ENCODE peak calls at places on chromosomes 5 and 9, in four cellular contexts. One of them, this sample, is unnamed.

GRCh38 chr5:32222723-32223470 is 48.8 kb upstream of the GOLPH3 start:
- DNase-seq in nephron progenitor cell: no peak
- DNase-seq in brain microvascular endothelial cell: no peak
- DNase-seq in choroid plexus epithelial cell: no peak
- DNase-seq in this sample: no peak

GRCh38 chr5:113806250-113806649 is 292.8 kb downstream of the YTHDC2 start:
- DNase-seq in choroid plexus epithelial cell: peak
- DNase-seq in brain microvascular endothelial cell: no peak
- DNase-seq in nephron progenitor cell: no peak
- DNase-seq in this sample: peak

GRCh38 chr9:68678430-68678829 is 26.6 kb upstream of the PIP5K1B start:
- DNase-seq in nephron progenitor cell: peak
- DNase-seq in choroid plexus epithelial cell: peak
- DNase-seq in brain microvascular endothelial cell: no peak
- DNase-seq in this sample: peak

GRCh38 chr5:177390363-177391300 is 6.4 kb downstream of the SLC34A1 start:
- DNase-seq in nephron progenitor cell: peak
- DNase-seq in choroid plexus epithelial cell: peak
- DNase-seq in brain microvascular endothelial cell: peak
- DNase-seq in this sample: peak

GRCh38 chr5:2657151-2657550 is 94.3 kb downstream of the IRX2 start:
- DNase-seq in choroid plexus epithelial cell: no peak
- DNase-seq in nephron progenitor cell: no peak
- DNase-seq in brain microvascular endothelial cell: no peak
- DNase-seq in this sample: no peak

GRCh38 chr5:136034492-136034891 is 5.7 kb downstream of the TGFBI start:
- DNase-seq in brain microvascular endothelial cell: no peak
- DNase-seq in choroid plexus epithelial cell: no peak
- DNase-seq in nephron progenitor cell: no peak
- DNase-seq in this sample: no peak

GRCh38 chr5:68332546-68332945 is 117.0 kb downstream of the PIK3R1 start:
- DNase-seq in brain microvascular endothelial cell: no peak
- DNase-seq in choroid plexus epithelial cell: no peak
- DNase-seq in nephron progenitor cell: no peak
- DNase-seq in this sample: no peak

GRCh38 chr9:68627594-68627993 is 77.4 kb upstream of the PIP5K1B start:
- DNase-seq in brain microvascular endothelial cell: no peak
- DNase-seq in choroid plexus epithelial cell: no peak
- DNase-seq in nephron progenitor cell: no peak
- DNase-seq in this sample: no peak

GRCh38 chr5:149005077-149005892 is 57.6 kb downstream of the SH3TC2 start:
- DNase-seq in brain microvascular endothelial cell: no peak
- DNase-seq in nephron progenitor cell: no peak
- DNase-seq in choroid plexus epithelial cell: peak
- DNase-seq in this sample: peak

GRCh38 chr5:1658665-1659064 is 134.9 kb upstream of the LPCAT1 start:
- DNase-seq in nephron progenitor cell: no peak
- DNase-seq in choroid plexus epithelial cell: no peak
- DNase-seq in brain microvascular endothelial cell: no peak
- DNase-seq in this sample: no peak

GRCh38 chr5:7606840-7607453 is 211.0 kb downstream of the ADCY2 start:
- DNase-seq in choroid plexus epithelial cell: no peak
- DNase-seq in brain microvascular endothelial cell: no peak
- DNase-seq in nephron progenitor cell: no peak
- DNase-seq in this sample: no peak

GRCh38 chr5:171724771-171725609 is 60.6 kb upstream of the SMIM23 start:
- DNase-seq in choroid plexus epithelial cell: no peak
- DNase-seq in brain microvascular endothelial cell: no peak
- DNase-seq in nephron progenitor cell: no peak
- DNase-seq in this sample: no peak

GRCh38 chr5:103472820-103473219 is 89.8 kb downstream of the NUDT12 start:
- DNase-seq in brain microvascular endothelial cell: peak
- DNase-seq in nephron progenitor cell: no peak
- DNase-seq in choroid plexus epithelial cell: peak
- DNase-seq in this sample: no peak

GRCh38 chr9:114276908-114277821 is 45.7 kb upstream of the ORM1 start:
- DNase-seq in brain microvascular endothelial cell: peak
- DNase-seq in choroid plexus epithelial cell: peak
- DNase-seq in nephron progenitor cell: no peak
- DNase-seq in this sample: no peak

GRCh38 chr9:27701029-27701428 is 127.7 kb upstream of the C9orf72 start:
- DNase-seq in nephron progenitor cell: no peak
- DNase-seq in brain microvascular endothelial cell: no peak
- DNase-seq in choroid plexus epithelial cell: peak
- DNase-seq in this sample: no peak

GRCh38 chr9:118961857-118962256 is 407.4 kb downstream of the BRINP1 start:
- DNase-seq in choroid plexus epithelial cell: peak
- DNase-seq in brain microvascular endothelial cell: peak
- DNase-seq in nephron progenitor cell: no peak
- DNase-seq in this sample: no peak

GRCh38 chr5:173689713-173690360 is 73.4 kb upstream of the BOD1 start:
- DNase-seq in nephron progenitor cell: no peak
- DNase-seq in brain microvascular endothelial cell: no peak
- DNase-seq in choroid plexus epithelial cell: peak
- DNase-seq in this sample: peak
- TF ChIP-seq CTCF in nephron progenitor cell: no peak
- TF ChIP-seq CTCF in brain microvascular endothelial cell: no peak
- TF ChIP-seq CTCF in choroid plexus epithelial cell: peak
- TF ChIP-seq CTCF in this sample: no peak

GRCh38 chr5:130555429-130555828 is 609.6 kb downstream of the HINT1 start:
- DNase-seq in choroid plexus epithelial cell: no peak
- DNase-seq in nephron progenitor cell: no peak
- DNase-seq in brain microvascular endothelial cell: no peak
- DNase-seq in this sample: no peak
- TF ChIP-seq CTCF in choroid plexus epithelial cell: no peak
- TF ChIP-seq CTCF in nephron progenitor cell: no peak
- TF ChIP-seq CTCF in brain microvascular endothelial cell: no peak
- TF ChIP-seq CTCF in this sample: no peak

GRCh38 chr5:112083623-112084022 is 326.6 kb upstream of the NREP start:
- DNase-seq in brain microvascular endothelial cell: no peak
- DNase-seq in choroid plexus epithelial cell: no peak
- DNase-seq in nephron progenitor cell: no peak
- DNase-seq in this sample: no peak
- TF ChIP-seq CTCF in brain microvascular endothelial cell: no peak
- TF ChIP-seq CTCF in choroid plexus epithelial cell: no peak
- TF ChIP-seq CTCF in nephron progenitor cell: no peak
- TF ChIP-seq CTCF in this sample: no peak

DNA sequence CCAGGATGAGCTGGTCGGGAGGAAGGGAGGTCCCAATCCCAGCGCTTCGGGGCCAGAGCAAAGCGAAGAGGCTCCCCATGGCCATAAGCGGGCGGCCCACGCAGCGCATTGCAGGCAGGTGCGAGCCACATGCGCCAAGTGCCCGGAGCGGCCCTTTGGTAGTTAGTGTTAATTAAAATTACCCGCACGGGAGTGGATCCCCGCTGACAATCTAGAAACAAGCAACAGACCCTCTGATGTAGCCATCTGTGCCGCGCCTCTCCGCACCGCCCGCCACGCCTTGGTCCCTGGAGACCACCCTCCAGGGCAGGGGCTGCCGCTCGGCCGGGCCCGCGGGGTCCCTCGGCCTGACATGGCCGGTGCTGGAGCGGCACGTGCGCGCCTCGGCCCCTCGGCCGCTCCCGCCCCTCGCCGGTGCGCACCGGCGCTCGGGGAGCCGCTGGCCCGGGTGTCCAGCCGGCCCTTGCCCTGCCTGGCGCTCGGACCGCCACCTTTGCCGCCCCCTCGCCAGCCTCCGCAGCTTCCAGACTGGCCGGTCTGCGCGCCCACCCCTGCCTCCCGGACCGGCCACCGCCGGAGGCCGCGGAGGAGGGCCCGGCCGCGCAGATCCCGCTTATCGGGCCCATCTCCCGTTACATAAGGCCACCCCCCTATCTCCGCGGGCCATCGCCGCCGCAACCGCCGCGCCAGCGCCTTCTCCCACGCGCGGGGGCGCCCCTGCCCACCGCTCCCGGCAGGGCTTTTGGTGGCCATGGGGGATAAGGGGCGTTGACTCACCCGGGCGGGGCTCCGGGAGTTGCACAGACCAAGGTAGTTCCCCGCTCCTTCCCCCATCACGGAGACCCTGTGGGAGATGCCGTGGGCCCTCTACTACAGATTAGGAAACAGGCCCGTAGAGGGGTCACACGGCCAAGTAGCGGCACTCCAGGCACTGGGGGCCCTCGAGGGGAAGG is 1.9 kb upstream of the IL13 start:
- DNase-seq in nephron progenitor cell: peak
- DNase-seq in choroid plexus epithelial cell: no peak
- DNase-seq in brain microvascular endothelial cell: no peak
- DNase-seq in this sample: peak
- TF ChIP-seq CTCF in nephron progenitor cell: peak
- TF ChIP-seq CTCF in choroid plexus epithelial cell: no peak
- TF ChIP-seq CTCF in brain microvascular endothelial cell: no peak
- TF ChIP-seq CTCF in this sample: no peak

GRCh38 chr9:4026925-4027324 is 272.9 kb downstream of the GLIS3 start:
- DNase-seq in nephron progenitor cell: no peak
- DNase-seq in brain microvascular endothelial cell: no peak
- DNase-seq in choroid plexus epithelial cell: no peak
- DNase-seq in this sample: no peak

GRCh38 chr9:4035809-4036208 is 264.1 kb downstream of the GLIS3 start:
- DNase-seq in nephron progenitor cell: peak
- DNase-seq in choroid plexus epithelial cell: peak
- DNase-seq in brain microvascular endothelial cell: no peak
- DNase-seq in this sample: no peak

GRCh38 chr9:4034404-4034803 is 265.5 kb downstream of the GLIS3 start:
- DNase-seq in nephron progenitor cell: no peak
- DNase-seq in choroid plexus epithelial cell: no peak
- DNase-seq in brain microvascular endothelial cell: no peak
- DNase-seq in this sample: no peak

GRCh38 chr9:4027616-4028015 is 272.3 kb downstream of the GLIS3 start:
- DNase-seq in brain microvascular endothelial cell: no peak
- DNase-seq in choroid plexus epithelial cell: no peak
- DNase-seq in nephron progenitor cell: peak
- DNase-seq in this sample: no peak

DNA sequence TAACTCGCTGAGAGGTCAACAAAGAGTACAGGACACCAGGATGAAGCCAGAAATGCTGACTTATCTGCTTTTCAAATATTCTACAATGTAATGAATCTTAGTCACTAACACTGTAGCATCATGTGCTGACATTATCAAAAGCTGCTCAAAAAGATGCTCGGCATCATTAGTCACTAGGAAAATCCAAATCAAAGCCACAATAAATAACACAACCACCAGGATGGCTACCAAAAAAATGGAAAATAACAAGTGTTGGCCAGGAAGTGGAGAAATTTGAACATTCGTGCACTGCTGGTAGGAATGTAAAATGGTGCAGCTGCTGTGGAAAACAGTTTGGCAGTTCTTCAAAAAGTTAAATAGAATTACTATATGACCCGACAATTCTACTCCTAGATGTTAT is 269.1 kb downstream of the GLIS3 start:
- DNase-seq in brain microvascular endothelial cell: peak
- DNase-seq in nephron progenitor cell: no peak
- DNase-seq in choroid plexus epithelial cell: peak
- DNase-seq in this sample: no peak
- TF ChIP-seq CTCF in brain microvascular endothelial cell: no peak
- TF ChIP-seq CTCF in nephron progenitor cell: no peak
- TF ChIP-seq CTCF in choroid plexus epithelial cell: peak
- TF ChIP-seq CTCF in this sample: no peak

DNA sequence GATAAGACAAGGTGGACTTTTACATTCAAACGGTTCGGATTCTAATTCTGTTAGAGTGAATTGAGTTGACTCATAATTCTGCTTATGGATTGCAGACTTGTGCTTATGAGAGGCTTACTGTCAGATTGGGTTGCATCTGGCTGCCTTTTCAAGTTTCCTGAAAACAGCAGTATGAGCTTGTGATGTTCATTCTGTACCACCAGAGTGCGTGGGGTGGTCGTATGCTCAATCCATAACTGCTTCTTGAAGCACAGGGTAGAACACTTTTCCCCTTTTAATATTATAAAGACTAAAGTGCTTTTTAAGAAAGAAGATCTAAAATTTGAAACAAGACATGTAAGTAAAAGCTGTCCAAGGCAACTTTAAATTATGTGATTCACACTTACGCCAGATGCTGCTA is 253.2 kb upstream of the ARRDC3 start:
- DNase-seq in choroid plexus epithelial cell: peak
- DNase-seq in nephron progenitor cell: no peak
- DNase-seq in brain microvascular endothelial cell: no peak
- DNase-seq in this sample: no peak
- TF ChIP-seq CTCF in choroid plexus epithelial cell: no peak
- TF ChIP-seq CTCF in nephron progenitor cell: peak
- TF ChIP-seq CTCF in brain microvascular endothelial cell: peak
- TF ChIP-seq CTCF in this sample: no peak

DNA sequence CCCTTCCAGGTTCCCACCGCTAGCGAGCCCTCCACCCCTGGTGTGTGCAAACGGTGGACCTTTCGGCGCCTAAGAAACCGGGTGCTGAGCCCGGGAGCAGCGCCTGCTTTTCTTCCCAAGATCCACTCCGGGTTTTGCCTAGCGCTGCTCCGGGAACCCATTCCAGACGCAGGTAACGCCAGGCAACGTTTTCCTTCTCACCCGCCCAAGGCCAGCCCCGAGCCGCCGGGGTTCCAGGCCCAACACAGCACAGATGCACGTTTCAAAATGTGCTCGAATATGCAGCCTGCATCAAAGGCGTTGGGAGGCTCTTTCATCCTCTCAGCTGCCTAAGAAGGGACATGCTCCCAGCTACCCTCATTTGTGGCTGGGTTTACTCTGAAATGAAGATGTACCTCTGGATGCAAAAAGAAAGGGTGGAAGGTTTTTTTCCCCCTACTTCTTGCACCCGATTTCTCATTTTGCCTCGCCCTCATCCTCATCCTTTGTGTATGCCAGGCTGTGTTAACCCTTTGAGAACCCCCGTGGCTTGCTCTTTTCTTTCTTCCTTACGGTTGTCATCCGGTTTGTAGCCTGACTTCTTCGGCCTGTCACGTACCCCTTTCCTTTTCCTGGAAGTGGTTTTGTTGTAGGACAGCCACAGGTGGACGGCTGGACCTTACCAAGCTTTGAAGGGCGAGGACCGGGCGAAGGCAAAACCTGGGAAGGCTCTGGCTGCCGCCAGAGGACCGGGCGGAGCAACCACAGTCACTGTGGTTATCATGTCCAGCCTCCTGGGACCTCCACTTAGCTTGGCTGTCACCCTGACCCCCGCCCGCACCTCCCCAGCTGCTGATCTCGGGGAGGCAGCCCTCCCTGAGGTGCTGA is 227.0 kb downstream of the SMARCA2 start:
- DNase-seq in nephron progenitor cell: peak
- DNase-seq in brain microvascular endothelial cell: peak
- DNase-seq in choroid plexus epithelial cell: peak
- DNase-seq in this sample: peak
- TF ChIP-seq CTCF in nephron progenitor cell: no peak
- TF ChIP-seq CTCF in brain microvascular endothelial cell: no peak
- TF ChIP-seq CTCF in choroid plexus epithelial cell: no peak
- TF ChIP-seq CTCF in this sample: no peak

GRCh38 chr5:77144837-77145139 is 57.7 kb upstream of the ZBED3 start:
- DNase-seq in nephron progenitor cell: no peak
- DNase-seq in brain microvascular endothelial cell: no peak
- DNase-seq in choroid plexus epithelial cell: no peak
- DNase-seq in this sample: no peak
- TF ChIP-seq CTCF in nephron progenitor cell: no peak
- TF ChIP-seq CTCF in brain microvascular endothelial cell: no peak
- TF ChIP-seq CTCF in choroid plexus epithelial cell: no peak
- TF ChIP-seq CTCF in this sample: no peak